ENCODE peak calls at places on chromosome 16, in eight cellular contexts. One of them, this sample, is unnamed.

GRCh38 chr16:14071576-14072271 is 605 bp downstream of the MRTFB start:
- DNase-seq in tibial artery: no peak
- DNase-seq in Panc1: no peak
- DNase-seq in H1: no peak
- DNase-seq in aorta: peak; percentile 65
- DNase-seq in endothelial cell of umbilical vein: peak; percentile 25
- DNase-seq in CD4-positive, CD25-positive, alpha-beta regulatory T cell: no peak
- DNase-seq in effector memory CD4-positive, alpha-beta T cell: no peak
- DNase-seq in this sample: no peak

GRCh38 chr16:9351841-9352434 is 260.5 kb downstream of the HAPSTR1 start:
- DNase-seq in Panc1: no peak
- DNase-seq in H1: no peak
- DNase-seq in effector memory CD4-positive, alpha-beta T cell: no peak
- DNase-seq in tibial artery: no peak
- DNase-seq in endothelial cell of umbilical vein: no peak
- DNase-seq in CD4-positive, CD25-positive, alpha-beta regulatory T cell: no peak
- DNase-seq in aorta: no peak
- DNase-seq in this sample: peak; percentile 53

GRCh38 chr16:88883946-88884345 is 17.5 kb upstream of the PABPN1L start:
- DNase-seq in CD4-positive, CD25-positive, alpha-beta regulatory T cell: no peak
- DNase-seq in Panc1: no peak
- DNase-seq in endothelial cell of umbilical vein: no peak
- DNase-seq in H1: no peak
- DNase-seq in aorta: no peak
- DNase-seq in effector memory CD4-positive, alpha-beta T cell: no peak
- DNase-seq in tibial artery: no peak
- DNase-seq in this sample: no peak

GRCh38 chr16:47858333-47859067 is 297.3 kb downstream of the ABCC12 start:
- DNase-seq in H1: no peak
- DNase-seq in effector memory CD4-positive, alpha-beta T cell: no peak
- DNase-seq in endothelial cell of umbilical vein: no peak
- DNase-seq in CD4-positive, CD25-positive, alpha-beta regulatory T cell: no peak
- DNase-seq in aorta: no peak
- DNase-seq in tibial artery: no peak
- DNase-seq in Panc1: no peak
- DNase-seq in this sample: no peak

GRCh38 chr16:84841787-84842300 is 22.1 kb downstream of the CRISPLD2 start:
- DNase-seq in H1: peak; percentile 72
- DNase-seq in Panc1: no peak
- DNase-seq in tibial artery: no peak
- DNase-seq in CD4-positive, CD25-positive, alpha-beta regulatory T cell: no peak
- DNase-seq in aorta: no peak
- DNase-seq in endothelial cell of umbilical vein: no peak
- DNase-seq in effector memory CD4-positive, alpha-beta T cell: no peak
- DNase-seq in this sample: no peak

GRCh38 chr16:87728026-87728425 is 37.8 kb downstream of the KLHDC4 start:
- DNase-seq in tibial artery: no peak
- DNase-seq in endothelial cell of umbilical vein: no peak
- DNase-seq in H1: no peak
- DNase-seq in aorta: no peak
- DNase-seq in effector memory CD4-positive, alpha-beta T cell: no peak
- DNase-seq in CD4-positive, CD25-positive, alpha-beta regulatory T cell: no peak
- DNase-seq in Panc1: no peak
- DNase-seq in this sample: no peak

GRCh38 chr16:4231367-4231766 is 10.5 kb downstream of the SRL start:
- DNase-seq in tibial artery: no peak
- DNase-seq in CD4-positive, CD25-positive, alpha-beta regulatory T cell: no peak
- DNase-seq in Panc1: no peak
- DNase-seq in H1: no peak
- DNase-seq in aorta: no peak
- DNase-seq in endothelial cell of umbilical vein: no peak
- DNase-seq in effector memory CD4-positive, alpha-beta T cell: no peak
- DNase-seq in this sample: no peak

GRCh38 chr16:31452631-31453106 is 6.6 kb upstream of the ARMC5 start:
- DNase-seq in H1: no peak
- DNase-seq in CD4-positive, CD25-positive, alpha-beta regulatory T cell: no peak
- DNase-seq in tibial artery: peak; percentile 40
- DNase-seq in Panc1: no peak
- DNase-seq in effector memory CD4-positive, alpha-beta T cell: no peak
- DNase-seq in aorta: no peak
- DNase-seq in endothelial cell of umbilical vein: peak; percentile 25
- DNase-seq in this sample: no peak

GRCh38 chr16:4538067-4538385 is 547 bp downstream of the CDIP1 start:
- DNase-seq in tibial artery: no peak
- DNase-seq in endothelial cell of umbilical vein: peak; percentile 30
- DNase-seq in aorta: no peak
- DNase-seq in effector memory CD4-positive, alpha-beta T cell: no peak
- DNase-seq in CD4-positive, CD25-positive, alpha-beta regulatory T cell: no peak
- DNase-seq in Panc1: no peak
- DNase-seq in H1: no peak
- DNase-seq in this sample: no peak

GRCh38 chr16:1090620-1091587 is 5.1 kb downstream of the C1QTNF8 start:
- DNase-seq in endothelial cell of umbilical vein: no peak
- DNase-seq in H1: no peak
- DNase-seq in effector memory CD4-positive, alpha-beta T cell: no peak
- DNase-seq in Panc1: no peak
- DNase-seq in CD4-positive, CD25-positive, alpha-beta regulatory T cell: no peak
- DNase-seq in aorta: no peak
- DNase-seq in tibial artery: no peak
- DNase-seq in this sample: peak; percentile 73

GRCh38 chr16:10878644-10879498 is 1.9 kb downstream of the CIITA start:
- DNase-seq in Panc1: no peak
- DNase-seq in tibial artery: peak; percentile 76
- DNase-seq in aorta: peak; percentile 75
- DNase-seq in endothelial cell of umbilical vein: no peak
- DNase-seq in effector memory CD4-positive, alpha-beta T cell: no peak
- DNase-seq in H1: no peak
- DNase-seq in CD4-positive, CD25-positive, alpha-beta regulatory T cell: no peak
- DNase-seq in this sample: peak; percentile 51

GRCh38 chr16:11781773-11782172 is 15.3 kb downstream of the ZC3H7A start:
- DNase-seq in tibial artery: no peak
- DNase-seq in CD4-positive, CD25-positive, alpha-beta regulatory T cell: no peak
- DNase-seq in endothelial cell of umbilical vein: peak; percentile 27
- DNase-seq in aorta: no peak
- DNase-seq in H1: no peak
- DNase-seq in effector memory CD4-positive, alpha-beta T cell: no peak
- DNase-seq in Panc1: no peak
- DNase-seq in this sample: no peak

GRCh38 chr16:87806608-87807546 is 41.1 kb upstream of the KLHDC4 start:
- DNase-seq in tibial artery: no peak
- DNase-seq in Panc1: peak; percentile 41
- DNase-seq in aorta: peak; percentile 61
- DNase-seq in effector memory CD4-positive, alpha-beta T cell: no peak
- DNase-seq in H1: no peak
- DNase-seq in CD4-positive, CD25-positive, alpha-beta regulatory T cell: no peak
- DNase-seq in endothelial cell of umbilical vein: peak; percentile 66
- DNase-seq in this sample: peak; percentile 58

GRCh38 chr16:68091604-68092261 is 6.6 kb downstream of the NFATC3 start:
- DNase-seq in effector memory CD4-positive, alpha-beta T cell: no peak
- DNase-seq in tibial artery: no peak
- DNase-seq in CD4-positive, CD25-positive, alpha-beta regulatory T cell: no peak
- DNase-seq in Panc1: no peak
- DNase-seq in endothelial cell of umbilical vein: peak; percentile 74
- DNase-seq in aorta: no peak
- DNase-seq in H1: no peak
- DNase-seq in this sample: no peak
- H3K27ac ChIP-seq in effector memory CD4-positive, alpha-beta T cell: no peak overlapping the region
- H3K27ac ChIP-seq in tibial artery: no peak overlapping the region
- H3K27ac ChIP-seq in CD4-positive, CD25-positive, alpha-beta regulatory T cell: peak overlapping the region; percentile 18
- H3K27ac ChIP-seq in Panc1: no peak overlapping the region
- H3K27ac ChIP-seq in endothelial cell of umbilical vein: no peak overlapping the region
- H3K27ac ChIP-seq in aorta: no peak overlapping the region
- H3K27ac ChIP-seq in H1: no peak overlapping the region
- H3K27ac ChIP-seq in this sample: no peak overlapping the region

GRCh38 chr16:67873435-67874146 is 739 bp downstream of the EDC4 start:
- DNase-seq in effector memory CD4-positive, alpha-beta T cell: no peak
- DNase-seq in CD4-positive, CD25-positive, alpha-beta regulatory T cell: no peak
- DNase-seq in Panc1: no peak
- DNase-seq in aorta: no peak
- DNase-seq in H1: no peak
- DNase-seq in endothelial cell of umbilical vein: peak; percentile 34
- DNase-seq in tibial artery: no peak
- DNase-seq in this sample: no peak

GRCh38 chr16:67871256-67871655 is 1.6 kb upstream of the EDC4 start:
- DNase-seq in CD4-positive, CD25-positive, alpha-beta regulatory T cell: no peak
- DNase-seq in tibial artery: no peak
- DNase-seq in endothelial cell of umbilical vein: no peak
- DNase-seq in effector memory CD4-positive, alpha-beta T cell: no peak
- DNase-seq in H1: no peak
- DNase-seq in aorta: no peak
- DNase-seq in Panc1: no peak
- DNase-seq in this sample: no peak

GRCh38 chr16:67874147-67874771 is 1.4 kb downstream of the EDC4 start:
- DNase-seq in aorta: no peak
- DNase-seq in effector memory CD4-positive, alpha-beta T cell: no peak
- DNase-seq in endothelial cell of umbilical vein: no peak
- DNase-seq in H1: no peak
- DNase-seq in Panc1: no peak
- DNase-seq in tibial artery: no peak
- DNase-seq in CD4-positive, CD25-positive, alpha-beta regulatory T cell: no peak
- DNase-seq in this sample: no peak

GRCh38 chr16:67872631-67873434 is at the start of gene EDC4:
- DNase-seq in tibial artery: peak; percentile 93
- DNase-seq in CD4-positive, CD25-positive, alpha-beta regulatory T cell: peak; percentile 81
- DNase-seq in Panc1: no peak
- DNase-seq in effector memory CD4-positive, alpha-beta T cell: peak; percentile 77
- DNase-seq in aorta: peak; percentile 93
- DNase-seq in H1: no peak
- DNase-seq in endothelial cell of umbilical vein: peak; percentile 78
- DNase-seq in this sample: peak; percentile 88

GRCh38 chr16:67872131-67872630 is 671 bp upstream of the EDC4 start:
- DNase-seq in CD4-positive, CD25-positive, alpha-beta regulatory T cell: no peak
- DNase-seq in effector memory CD4-positive, alpha-beta T cell: no peak
- DNase-seq in H1: no peak
- DNase-seq in Panc1: no peak
- DNase-seq in endothelial cell of umbilical vein: no peak
- DNase-seq in tibial artery: no peak
- DNase-seq in aorta: no peak
- DNase-seq in this sample: no peak
- H3K4me3 ChIP-seq in CD4-positive, CD25-positive, alpha-beta regulatory T cell: peak overlapping the region; percentile 65
- H3K4me3 ChIP-seq in effector memory CD4-positive, alpha-beta T cell: peak overlapping the region; percentile 89
- H3K4me3 ChIP-seq in H1: peak overlapping the region; percentile 95
- H3K4me3 ChIP-seq in Panc1: peak overlapping the region; percentile 85
- H3K4me3 ChIP-seq in endothelial cell of umbilical vein: no peak overlapping the region
- H3K4me3 ChIP-seq in tibial artery: peak overlapping the region; percentile 99
- H3K4me3 ChIP-seq in aorta: no peak overlapping the region
- H3K4me3 ChIP-seq in this sample: peak overlapping the region; percentile 98

DNA sequence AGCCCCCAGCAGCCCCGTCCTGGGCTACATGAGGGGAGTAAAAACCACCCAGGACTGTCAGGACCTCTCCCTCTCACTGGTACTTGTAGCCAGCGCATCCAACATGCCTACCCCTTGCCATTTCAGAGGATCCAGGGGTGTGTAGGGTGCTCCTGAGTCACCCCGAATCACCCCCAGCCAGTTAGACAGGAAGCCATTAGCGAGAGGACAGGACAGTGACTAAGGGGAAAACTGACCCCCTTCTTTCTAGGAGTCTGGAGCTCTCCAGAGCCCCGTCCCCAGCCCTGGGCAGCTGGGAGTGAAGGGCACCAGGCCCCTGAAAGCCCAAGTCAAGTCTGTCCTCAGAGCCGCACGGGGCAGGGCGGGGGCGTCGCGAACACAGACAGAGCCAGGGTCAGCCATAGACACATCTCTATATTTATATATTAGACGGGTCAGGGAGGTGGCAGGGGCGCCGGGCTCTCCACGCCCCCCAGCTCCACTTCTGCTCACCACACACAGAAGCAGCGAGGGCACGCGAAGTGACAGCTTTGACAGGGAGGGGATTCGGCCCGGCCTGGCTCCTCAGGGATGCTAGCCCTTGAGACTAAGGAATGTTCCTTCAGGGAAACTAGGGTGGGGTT is 485 bp upstream of the GDPD3 start:
- DNase-seq in H1: no peak
- DNase-seq in aorta: no peak
- DNase-seq in CD4-positive, CD25-positive, alpha-beta regulatory T cell: no peak
- DNase-seq in tibial artery: no peak
- DNase-seq in endothelial cell of umbilical vein: no peak
- DNase-seq in effector memory CD4-positive, alpha-beta T cell: no peak
- DNase-seq in Panc1: no peak
- DNase-seq in this sample: no peak
- H3K36me3 ChIP-seq in H1: no peaks in the 10 kb centered on the region
- H3K36me3 ChIP-seq in aorta: no peaks in the 10 kb centered on the region
- H3K36me3 ChIP-seq in CD4-positive, CD25-positive, alpha-beta regulatory T cell: peaks cover 23% of the 10 kb centered on the region
- H3K36me3 ChIP-seq in tibial artery: peaks cover 96% of the 10 kb centered on the region
- H3K36me3 ChIP-seq in endothelial cell of umbilical vein: peaks cover 16% of the 10 kb centered on the region
- H3K36me3 ChIP-seq in effector memory CD4-positive, alpha-beta T cell: peaks cover 31% of the 10 kb centered on the region
- H3K36me3 ChIP-seq in Panc1: no peaks in the 10 kb centered on the region
- H3K36me3 ChIP-seq in this sample: peaks cover 89% of the 10 kb centered on the region

DNA sequence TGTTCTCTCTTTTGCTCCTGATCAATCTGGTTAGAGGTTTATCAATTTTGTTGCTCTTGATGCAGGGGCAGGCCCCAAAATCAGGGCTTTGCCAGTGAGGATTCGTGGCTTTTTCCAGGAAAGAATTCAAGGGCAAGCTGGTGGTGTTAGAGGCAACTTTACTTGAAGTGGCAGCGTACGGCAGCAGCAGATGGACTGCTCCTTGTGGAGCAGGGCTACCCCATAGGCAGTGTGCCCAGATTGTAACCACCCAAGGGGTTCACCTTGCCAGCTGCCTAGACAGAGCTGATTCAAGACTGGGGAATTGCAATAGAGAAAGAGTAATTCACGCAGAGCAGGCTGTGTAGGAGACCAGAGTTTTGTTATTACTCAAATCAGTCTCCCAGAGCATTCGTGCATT is 16.7 kb downstream of the DRC7 start:
- DNase-seq in aorta: peak; percentile 7
- DNase-seq in endothelial cell of umbilical vein: no peak
- DNase-seq in effector memory CD4-positive, alpha-beta T cell: no peak
- DNase-seq in CD4-positive, CD25-positive, alpha-beta regulatory T cell: no peak
- DNase-seq in Panc1: no peak
- DNase-seq in tibial artery: no peak
- DNase-seq in H1: no peak
- DNase-seq in this sample: no peak
- H3K27ac ChIP-seq in aorta: no peak overlapping the region
- H3K27ac ChIP-seq in endothelial cell of umbilical vein: no peak overlapping the region
- H3K27ac ChIP-seq in effector memory CD4-positive, alpha-beta T cell: no peak overlapping the region
- H3K27ac ChIP-seq in CD4-positive, CD25-positive, alpha-beta regulatory T cell: no peak overlapping the region
- H3K27ac ChIP-seq in Panc1: no peak overlapping the region
- H3K27ac ChIP-seq in tibial artery: no peak overlapping the region
- H3K27ac ChIP-seq in H1: no peak overlapping the region
- H3K27ac ChIP-seq in this sample: no peak overlapping the region